ENCODE peak calls at places on chromosomes 2 and 18, in nine cellular contexts. L is fibroblast of lung; B is choroid plexus epithelial cell; W is posterior vena cava; I is GM12892; H is NCI-H1092; T is OCI-LY7; Q is stimulated activated CD4-positive, alpha-beta T cell treated with anti-CD3 and anti-CD28 coated beads, TNF-alpha, amount 100 ng/mL, for 48 hours; X is activated CD8-positive, alpha-beta memory T cell treated with anti-CD3 and anti-CD28 coated beads for 1 hour. U is an unnamed sample.

GRCh38 chr2:101204400-101205095 is 48.1 kb upstream of the CNOT11 start:
- DNase-seq in I (no peak), W (no peak), L (peak; percentile 15), H (no peak), Q (no peak), B (peak; percentile 38), T (no peak), X (no peak), U (no peak)

GRCh38 chr18:54393648-54394294 is 36.1 kb downstream of the C18orf54 start:
- DNase-seq in Q (no peak), W (no peak), L (no peak), I (no peak), H (no peak), T (no peak), B (no peak), X (no peak), U (no peak)

GRCh38 chr2:151315381-151315903 is 26.0 kb upstream of the NMI start:
- DNase-seq in Q (no peak), X (no peak), L (peak; percentile 70), W (no peak), T (no peak), B (no peak), I (no peak), H (no peak), U (peak; percentile 14)

GRCh38 chr2:53632714-53633113 is 134.9 kb upstream of the CHAC2 start:
- DNase-seq in W (no peak), X (no peak), H (no peak), B (peak; percentile 71), I (no peak), L (peak; percentile 3), T (no peak), Q (no peak), U (no peak)

GRCh38 chr2:86649119-86649947 is 25.7 kb upstream of the RNF103 start:
- DNase-seq in L (no peak), B (no peak), H (no peak), I (no peak), X (no peak), T (no peak), Q (no peak), W (no peak), U (peak; percentile 55)

GRCh38 chr2:65367517-65367916 is 64.9 kb downstream of the SPRED2 start:
- DNase-seq in X (no peak), B (peak; percentile 98), Q (no peak), I (no peak), L (peak; percentile 93), H (no peak), T (no peak), W (no peak), U (no peak)

GRCh38 chr2:121804997-121805766 is 49.7 kb downstream of the TSN start:
- DNase-seq in T (peak; percentile 30), W (no peak), Q (no peak), I (no peak), L (no peak), B (no peak), X (no peak), H (no peak), U (no peak)

GRCh38 chr2:163657257-163657656 is 78.6 kb downstream of the FIGN start:
- DNase-seq in B (peak; percentile 77), L (no peak), X (no peak), I (no peak), T (no peak), H (no peak), W (no peak), Q (no peak), U (no peak)

GRCh38 chr2:241133436-241133820 is 15.8 kb downstream of the PASK start:
- DNase-seq in H (no peak), B (no peak), W (peak; percentile 64), I (no peak), T (no peak), X (no peak), Q (no peak), L (no peak), U (no peak)

GRCh38 chr2:113138428-113139322 is 11.3 kb downstream of the IL1RN start:
- DNase-seq in H (peak; percentile 18), B (peak; percentile 85), I (no peak), W (no peak), Q (no peak), L (peak; percentile 80), X (no peak), T (peak; percentile 83), U (peak; percentile 78)

GRCh38 chr2:24304098-24304497 is 56.2 kb downstream of the ITSN2 start:
- DNase-seq in X (no peak), T (no peak), I (no peak), H (peak; percentile 10), L (peak; percentile 98), B (peak; percentile 96), Q (no peak), W (peak; percentile 84), U (peak; percentile 43)

U was measured in mucosa of gallbladder.